ENCODE peak calls at places on chromosomes 5 and 9, in seven cellular contexts. N, F, W, J, P, Q and T are unnamed samples.

GRCh38 chr5:119341452-119342349 is 14.1 kb upstream of the TNFAIP8 start:
- DNase-seq in P (peak; percentile 48), N (no peak), J (no peak), W (no peak), Q (no peak), F (no peak), T (no peak)

GRCh38 chr9:99824378-99825157 is 2.9 kb downstream of the NR4A3 start:
- DNase-seq in W (peak; percentile 81), N (peak; percentile 15), F (peak; percentile 63), P (peak; percentile 68), J (no peak), Q (peak; percentile 66), T (peak; percentile 81)

GRCh38 chr9:22623236-22623635 is 176.6 kb downstream of the DMRTA1 start:
- DNase-seq in J (no peak), Q (no peak), N (no peak), F (no peak), P (no peak), W (no peak), T (no peak)

GRCh38 chr9:87292449-87293191 is 205.0 kb upstream of the DAPK1 start:
- DNase-seq in F (no peak), J (no peak), N (peak; percentile 39), W (no peak), Q (no peak), P (no peak), T (no peak)

GRCh38 chr5:14263700-14264099 is 120.6 kb downstream of the TRIO start:
- DNase-seq in F (no peak), N (no peak), Q (no peak), W (no peak), J (no peak), P (no peak), T (no peak)

GRCh38 chr9:109941771-109942170 is 161.8 kb downstream of the PALM2AKAP2 start:
- DNase-seq in J (no peak), N (no peak), W (no peak), Q (no peak), P (no peak), F (no peak), T (no peak)

GRCh38 chr5:31611002-31611401 is 27.9 kb upstream of the PDZD2 start:
- DNase-seq in P (no peak), N (no peak), F (peak; percentile 5), W (no peak), J (no peak), Q (no peak), T (no peak)

GRCh38 chr5:179272326-179273073 is 72.8 kb downstream of the ADAMTS2 start:
- DNase-seq in Q (peak; percentile 5), N (no peak), F (no peak), J (no peak), P (no peak), W (peak; percentile 17), T (no peak)

GRCh38 chr9:15277400-15278137 is 29.4 kb downstream of the TTC39B start:
- DNase-seq in P (peak; percentile 37), J (no peak), W (no peak), Q (no peak), F (no peak), N (peak; percentile 52), T (peak; percentile 12)

GRCh38 chr5:73447234-73448071 is 1.1 kb downstream of the FOXD1 start:
- DNase-seq in W (peak; percentile 67), N (peak; percentile 74), J (no peak), P (peak; percentile 72), Q (peak; percentile 55), F (peak; percentile 56), T (peak; percentile 61)

GRCh38 chr5:132760601-132761317 is 13.5 kb downstream of the CCNI2 start:
- DNase-seq in N (no peak), F (no peak), J (no peak), W (no peak), P (no peak), Q (peak; percentile 17), T (no peak)

GRCh38 chr5:174755103-174755502 is 30.7 kb downstream of the MSX2 start:
- DNase-seq in F (no peak), W (no peak), J (no peak), Q (no peak), N (peak; percentile 12), P (peak; percentile 7), T (peak; percentile 22)

GRCh38 chr5:157535042-157535865 is 40.3 kb downstream of the ADAM19 start:
- DNase-seq in P (no peak), J (no peak), F (no peak), W (no peak), Q (no peak), N (peak; percentile 55), T (no peak)

GRCh38 chr5:146042628-146043279 is 62.6 kb downstream of the PLAC8L1 start:
- DNase-seq in F (no peak), W (no peak), J (peak; percentile 4), Q (peak; percentile 51), P (no peak), N (peak; percentile 71), T (peak; percentile 31)

GRCh38 chr9:131886839-131887238 is 147.0 kb upstream of the RAPGEF1 start:
- DNase-seq in F (no peak), J (no peak), P (no peak), Q (no peak), N (peak; percentile 22), W (no peak), T (no peak)

GRCh38 chr5:79934681-79935080 is 56.4 kb downstream of the MTX3 start:
- DNase-seq in W (no peak), N (no peak), Q (no peak), P (no peak), F (no peak), J (no peak), T (no peak)

GRCh38 chr9:91427873-91428272 is 4.2 kb upstream of the NFIL3 start:
- DNase-seq in F (no peak), W (no peak), N (peak; percentile 59), Q (no peak), J (no peak), P (peak; percentile 28), T (no peak)

DNA sequence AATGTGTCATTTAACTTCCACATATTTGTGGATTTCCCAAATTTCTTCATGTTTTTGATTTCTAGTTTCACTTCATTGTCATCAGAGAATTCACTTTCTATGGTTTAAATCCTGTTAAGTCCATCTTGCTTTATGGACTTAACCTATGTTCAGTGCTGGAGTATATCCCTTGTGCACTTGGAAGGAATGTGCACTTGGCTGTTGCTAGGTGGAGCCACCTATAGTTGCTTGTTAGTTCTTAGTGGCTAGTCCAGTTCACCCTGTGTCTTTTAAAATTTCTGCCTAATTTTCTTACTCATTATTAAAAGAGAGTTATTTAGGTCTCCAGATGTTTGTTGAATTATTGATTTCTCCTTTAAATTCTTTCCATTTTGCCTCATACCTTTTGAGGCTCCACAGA is 1472.5 kb upstream of the CDH6 start:
- DNase-seq in Q (no peak), W (no peak), P (no peak), N (no peak), F (peak; percentile 5), J (no peak), T (no peak)
- TF ChIP-seq CTCF in Q (no peak), W (no peak), P (no peak), N (no peak), F (no peak), J (no peak), T (no peak)

DNA sequence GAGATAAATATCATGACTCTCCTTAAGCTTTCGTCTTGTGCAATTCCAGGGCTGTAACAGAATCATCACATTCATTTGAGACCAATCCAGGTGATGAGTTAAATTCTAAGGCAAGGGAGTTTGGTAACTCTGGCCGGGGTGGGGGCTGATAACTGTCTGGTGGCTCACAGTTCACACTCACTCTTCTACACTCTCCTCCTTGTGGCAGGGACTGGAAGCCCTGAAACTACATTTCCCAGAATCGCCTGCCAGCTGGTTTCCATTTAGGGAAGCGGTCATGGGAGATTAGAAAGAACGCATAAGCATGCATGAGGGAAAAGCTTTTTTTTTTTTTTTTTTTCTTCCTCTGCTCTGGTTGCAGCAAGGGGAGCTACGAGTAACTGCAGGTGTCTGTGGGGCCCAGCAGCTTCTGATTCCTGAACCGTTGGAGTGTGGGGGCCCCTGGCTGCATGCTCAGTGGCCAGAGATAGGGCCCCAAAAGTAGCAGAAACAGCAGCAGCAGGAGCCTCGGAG is 154.8 kb upstream of the TBC1D2 start:
- DNase-seq in N (peak; percentile 54), P (peak; percentile 56), J (peak; percentile 78), F (peak; percentile 83), W (peak; percentile 38), Q (no peak), T (peak; percentile 60)
- TF ChIP-seq CTCF in N (peak; percentile 42), P (no peak), J (peak; percentile 64), F (peak; percentile 61), W (peak; percentile 41), Q (no peak), T (no peak)

DNA sequence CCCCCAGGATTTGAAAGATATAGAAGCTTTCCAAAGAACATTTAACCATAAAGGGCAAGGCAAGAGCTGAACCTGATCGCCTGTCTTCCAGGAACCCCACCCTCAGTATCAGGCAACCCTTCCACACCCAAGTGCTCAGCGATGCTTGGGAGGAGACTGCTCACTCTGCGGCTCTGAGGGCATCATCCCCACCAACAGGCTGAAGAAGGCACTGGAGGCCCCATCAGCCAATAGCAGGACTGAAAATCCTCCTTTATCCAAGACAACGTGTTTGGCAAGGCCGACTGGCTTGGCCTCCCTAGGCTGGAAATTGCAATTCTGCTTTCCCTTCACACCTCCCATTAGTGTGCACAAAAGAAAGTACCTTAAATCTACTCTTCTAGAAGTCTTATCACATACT is 1.4 kb upstream of the PPP2CA start:
- DNase-seq in N (no peak), W (peak; percentile 43), F (no peak), Q (peak; percentile 60), J (no peak), P (peak; percentile 28), T (peak; percentile 24)
- TF ChIP-seq CTCF in N (no peak), W (no peak), F (no peak), Q (no peak), J (no peak), P (no peak), T (no peak)

DNA sequence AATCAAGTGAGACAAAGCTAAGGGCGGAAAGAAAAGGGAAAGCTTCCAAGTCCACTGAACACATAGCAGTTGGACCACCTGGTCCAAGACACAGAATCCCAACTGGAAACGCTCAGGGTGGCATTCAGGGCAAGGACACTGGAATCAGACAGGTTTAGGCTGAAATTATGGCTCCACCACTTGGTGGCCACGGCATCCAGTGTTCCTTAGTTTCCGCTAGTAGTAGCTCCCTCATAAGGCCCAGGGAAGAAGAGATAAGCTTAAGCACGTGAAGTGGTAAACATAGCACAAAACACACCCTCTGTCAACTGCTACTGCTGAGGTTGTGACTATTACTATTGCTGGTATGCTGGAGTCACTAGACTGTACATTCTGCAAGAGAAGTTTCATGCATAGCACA is 209.4 kb downstream of the GLIS3 start:
- DNase-seq in F (no peak), W (no peak), J (no peak), N (no peak), Q (no peak), P (no peak), T (no peak)
- TF ChIP-seq CTCF in F (no peak), W (no peak), J (no peak), N (peak; percentile 12), Q (no peak), P (no peak), T (no peak)

DNA sequence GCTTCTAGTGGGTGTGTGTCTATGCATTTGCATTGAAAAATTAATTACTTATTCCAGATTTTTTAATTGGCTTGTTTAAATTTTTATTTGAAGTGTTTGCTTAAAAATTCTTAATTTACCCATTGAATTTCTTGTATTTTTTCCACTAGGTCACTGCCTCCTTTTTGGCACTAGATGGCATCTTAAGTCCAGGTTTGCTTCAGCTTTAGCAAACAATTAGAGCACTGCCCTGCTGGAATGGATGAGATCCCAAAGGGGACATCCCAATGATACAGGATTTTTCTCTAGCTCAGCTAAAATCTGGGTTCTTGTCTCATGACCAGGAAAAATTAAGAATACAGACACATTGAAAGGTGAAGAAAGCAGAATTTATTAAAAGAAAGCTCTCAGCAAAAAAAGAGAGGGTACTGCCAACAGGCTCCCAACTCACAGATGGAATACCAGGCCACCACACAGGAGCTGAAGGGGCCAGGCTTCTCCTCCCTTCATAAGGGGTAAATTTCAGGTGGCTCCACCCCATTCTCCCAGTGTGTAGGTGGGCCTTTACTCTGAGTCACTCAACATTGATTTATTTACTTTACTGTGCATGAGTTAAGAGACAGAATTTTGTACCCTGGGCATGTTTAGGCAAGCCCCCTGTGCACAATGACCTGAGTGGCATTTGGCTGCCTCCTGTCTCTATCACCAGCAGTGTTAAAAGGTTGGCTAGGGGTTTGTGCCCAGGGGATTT is 532.4 kb downstream of the ANXA1 start:
- DNase-seq in W (no peak), F (peak; percentile 40), J (no peak), N (peak; percentile 71), P (peak; percentile 17), Q (no peak), T (peak; percentile 48)
- TF ChIP-seq CTCF in W (peak; percentile 62), F (peak; percentile 53), J (peak; percentile 55), N (peak; percentile 71), P (peak; percentile 43), Q (no peak), T (peak; percentile 70)